ENCODE peak calls at places on chromosome 4, in six cellular contexts. R is tibial artery, W is A549, Y is H9, E is bronchial epithelial cell, C is testis. N is an unnamed sample.
A peak's percentile ranks its signal among the peaks of the same experiment; 100 is the strongest.

GRCh38 chr4:148288448-148288847 is 153.8 kb downstream of the NR3C2 start:
- DNase-seq in E (no peak), R (no peak), Y (no peak), C (no peak), W (no peak), N (no peak)

GRCh38 chr4:107183155-107183774 is 147.2 kb upstream of the DKK2 start:
- DNase-seq in C (peak; percentile 32), R (no peak), E (peak; percentile 66), Y (no peak), W (peak; percentile 2), N (peak; percentile 41)

GRCh38 chr4:83862471-83862870 is 326.6 kb downstream of the GPAT3 start:
- DNase-seq in W (no peak), Y (no peak), C (no peak), E (no peak), R (no peak), N (no peak)

GRCh38 chr4:157664726-157665125 is 444.2 kb downstream of the GRIA2 start:
- DNase-seq in Y (no peak), R (no peak), C (no peak), W (no peak), E (peak; percentile 27), N (no peak)

GRCh38 chr4:114132199-114132598 is 152.8 kb upstream of the ARSJ start:
- DNase-seq in C (no peak), R (no peak), W (no peak), E (no peak), Y (no peak), N (no peak)

GRCh38 chr4:76585897-76586360 is 150.9 kb downstream of the SHROOM3 start:
- DNase-seq in R (peak; percentile 69), E (peak; percentile 83), W (peak; percentile 71), Y (peak; percentile 97), C (peak; percentile 73), N (peak; percentile 67)

GRCh38 chr4:140789752-140790151 is 33.6 kb upstream of the TBC1D9 start:
- DNase-seq in W (no peak), Y (no peak), R (no peak), E (peak; percentile 98), C (no peak), N (no peak)

GRCh38 chr4:173707658-173708415 is 177.8 kb upstream of the HAND2 start:
- DNase-seq in Y (no peak), W (no peak), E (no peak), C (no peak), R (no peak), N (no peak)

GRCh38 chr4:84750260-84750955 is 167.5 kb downstream of the CDS1 start:
- DNase-seq in W (peak; percentile 28), R (no peak), Y (no peak), E (peak; percentile 50), C (no peak), N (no peak)

GRCh38 chr4:159105761-159106243 is 2.9 kb downstream of the RAPGEF2 start:
- DNase-seq in R (peak; percentile 33), C (no peak), E (peak; percentile 80), Y (no peak), W (no peak), N (no peak)

GRCh38 chr4:81771721-81772120 is 300.0 kb upstream of the RASGEF1B start:
- DNase-seq in R (no peak), Y (no peak), C (no peak), W (no peak), E (no peak), N (no peak)

GRCh38 chr4:13548059-13548983 is 4.0 kb upstream of the NKX3-2 start:
- DNase-seq in W (no peak), R (no peak), C (no peak), E (no peak), Y (no peak), N (peak; percentile 30)

GRCh38 chr4:128837679-128838078 is 28.2 kb downstream of the JADE1 start:
- DNase-seq in R (no peak), W (no peak), Y (no peak), E (no peak), C (no peak), N (no peak)

GRCh38 chr4:156303708-156304107 is 350.0 kb upstream of the CTSO start:
- DNase-seq in E (no peak), W (no peak), R (no peak), C (no peak), Y (no peak), N (no peak)

GRCh38 chr4:95155759-95156451 is 392.9 kb downstream of the UNC5C start:
- DNase-seq in Y (no peak), C (no peak), W (peak; percentile 23), E (peak; percentile 46), R (no peak), N (no peak)

GRCh38 chr4:157885785-157886184 is 287.0 kb downstream of the GASK1B start:
- DNase-seq in E (no peak), W (no peak), C (no peak), Y (no peak), R (no peak), N (no peak)

GRCh38 chr4:145734576-145735329 is 54.8 kb downstream of the C4orf51 start:
- DNase-seq in R (peak; percentile 85), W (peak; percentile 45), E (peak; percentile 99), C (no peak), Y (no peak), N (no peak)

GRCh38 chr4:183383606-183384005 is 60.8 kb upstream of the CDKN2AIP start:
- DNase-seq in W (no peak), R (no peak), Y (no peak), E (no peak), C (no peak), N (no peak)

GRCh38 chr4:110198472-110199419 is at the start of gene ELOVL6:
- DNase-seq in R (peak; percentile 59), W (peak; percentile 35), E (peak; percentile 44), Y (peak; percentile 91), C (peak; percentile 67), N (peak; percentile 63)

GRCh38 chr4:87060957-87061356 is 126.1 kb downstream of the AFF1 start:
- DNase-seq in E (peak; percentile 89), C (no peak), Y (no peak), W (no peak), R (no peak), N (no peak)

GRCh38 chr4:88792821-88793220 is 95.2 kb upstream of the NAP1L5 start:
- DNase-seq in E (no peak), W (no peak), R (no peak), C (no peak), Y (no peak), N (no peak)

GRCh38 chr4:39446842-39447573 is 11.7 kb downstream of the RPL9 start:
- DNase-seq in R (peak; percentile 49), C (peak; percentile 68), Y (peak; percentile 82), W (no peak), E (peak; percentile 74), N (peak; percentile 67)

GRCh38 chr4:86848732-86849617 is at the start of gene SLC10A6:
- DNase-seq in Y (no peak), C (no peak), R (no peak), W (no peak), E (no peak), N (no peak)

GRCh38 chr4:3389879-3390840 is 51.6 kb upstream of the HGFAC start:
- DNase-seq in C (no peak), W (no peak), Y (no peak), E (no peak), R (no peak), N (no peak)

DNA sequence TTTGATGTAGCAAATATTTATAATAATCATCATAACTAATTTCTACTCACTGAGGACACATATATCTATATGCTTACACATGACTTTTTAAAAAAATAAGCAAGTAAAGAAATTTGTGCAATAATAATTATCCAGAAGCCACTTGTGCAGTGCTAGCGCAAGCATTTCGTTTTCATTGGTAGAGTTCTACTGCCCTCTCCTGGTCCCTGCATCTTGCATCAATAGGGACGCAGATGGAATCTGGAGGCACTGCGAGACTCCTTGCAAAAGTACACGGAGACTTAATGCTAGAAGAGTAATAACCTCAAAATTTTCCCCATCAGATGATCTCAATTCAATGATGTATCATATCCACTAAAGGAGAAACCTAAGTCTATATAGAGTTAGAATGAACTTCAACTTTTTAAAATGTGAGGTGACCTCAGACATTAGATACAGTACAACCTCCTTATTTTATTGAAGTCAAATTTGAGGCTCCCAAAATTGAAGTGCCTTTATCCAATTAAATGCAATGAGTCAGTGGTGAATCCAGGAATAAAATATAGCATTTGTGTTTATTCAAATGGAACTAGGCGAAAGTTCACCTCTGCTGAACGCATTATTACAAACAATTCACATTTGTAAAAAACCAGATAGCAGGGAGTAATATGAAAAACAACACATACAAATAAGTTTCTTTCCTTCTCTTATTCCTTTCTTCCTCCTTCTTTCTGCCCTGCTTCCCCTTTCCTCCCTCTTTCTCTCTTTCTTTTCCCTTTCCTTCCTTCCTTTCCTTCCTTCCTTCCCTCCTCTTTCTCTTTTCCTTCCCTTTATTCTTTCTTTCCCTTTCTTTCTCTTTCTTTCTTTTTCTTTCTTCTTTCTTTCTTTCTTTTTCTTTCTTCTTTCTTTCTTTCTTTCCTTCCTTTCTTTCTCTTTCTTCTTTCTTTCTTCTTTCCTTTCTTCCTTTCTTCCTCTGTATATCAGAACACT is 450.0 kb downstream of the ANKRD50 start:
- DNase-seq in Y (peak; percentile 47), R (peak; percentile 60), E (peak; percentile 77), C (peak; percentile 78), W (peak; percentile 19), N (peak; percentile 69)
- TF ChIP-seq CTCF in Y (peak; percentile 91), R (peak; percentile 81), E (peak; percentile 75), C (peak; percentile 47), W (peak; percentile 72), N (peak; percentile 43)

DNA sequence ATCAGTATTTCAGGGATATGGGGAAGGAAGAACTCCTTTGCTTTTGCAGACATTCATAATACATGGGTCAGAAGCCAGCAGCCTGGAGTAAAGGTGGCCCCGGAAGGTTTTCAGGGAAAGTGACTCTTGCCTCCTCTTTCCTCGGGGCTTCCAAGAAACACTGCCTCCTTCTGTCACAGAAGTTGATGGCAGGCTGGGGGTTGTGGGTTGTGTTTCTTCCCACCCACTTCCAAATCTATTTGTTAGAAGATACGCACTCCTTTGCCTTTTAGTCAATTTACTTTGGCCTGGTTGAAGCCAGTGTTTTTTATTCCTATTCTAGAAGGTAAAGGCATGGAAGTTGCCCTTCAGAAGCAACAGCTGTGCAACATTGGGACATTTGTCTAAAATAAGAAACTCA is 19.7 kb downstream of the KIT start:
- DNase-seq in R (no peak), C (no peak), E (no peak), W (no peak), Y (no peak), N (no peak)
- TF ChIP-seq CTCF in R (no peak), C (no peak), E (no peak), W (no peak), Y (peak; percentile 53), N (no peak)

GRCh38 chr4:7121861-7122653 is 54.2 kb upstream of the GRPEL1 start:
- DNase-seq in C (no peak), Y (no peak), R (no peak), W (no peak), E (no peak), N (no peak)

GRCh38 chr4:7121174-7121573 is 53.3 kb upstream of the GRPEL1 start:
- DNase-seq in C (peak; percentile 52), R (peak; percentile 38), E (no peak), W (no peak), Y (no peak), N (no peak)

GRCh38 chr4:7128234-7128633 is 60.4 kb upstream of the GRPEL1 start:
- DNase-seq in E (no peak), Y (no peak), C (no peak), R (no peak), W (no peak), N (no peak)

GRCh38 chr4:7127591-7127990 is 59.7 kb upstream of the GRPEL1 start:
- DNase-seq in C (no peak), R (no peak), W (no peak), E (no peak), Y (no peak), N (no peak)

GRCh38 chr4:7124643-7125442 is 57.0 kb upstream of the GRPEL1 start:
- DNase-seq in C (peak; percentile 65), W (no peak), E (peak; percentile 75), R (peak; percentile 66), Y (peak; percentile 58), N (no peak)
- TF ChIP-seq CTCF in C (no peak), W (no peak), E (no peak), R (no peak), Y (no peak), N (no peak)

GRCh38 chr4:103786014-103786413 is 66.2 kb upstream of the TACR3 start:
- DNase-seq in W (peak; percentile 1), C (peak; percentile 27), E (peak; percentile 46), Y (peak; percentile 67), R (no peak), N (peak; percentile 23)
- TF ChIP-seq CTCF in W (peak; percentile 44), C (peak; percentile 19), E (peak; percentile 73), Y (peak; percentile 87), R (no peak), N (peak; percentile 63)